ENCODE peak calls at places on chromosomes 5 and 9, in six cellular contexts. One of them, this sample, is unnamed.

GRCh38 chr9:81685763-81686613 is 3.4 kb downstream of the TLE1 start:
- DNase-seq in epithelial cell of esophagus: peak
- DNase-seq in ovary: no peak
- DNase-seq in endodermal cell: no peak
- DNase-seq in heart right ventricle: no peak
- DNase-seq in NT2/D1: no peak
- DNase-seq in this sample: peak

GRCh38 chr5:1205255-1206180 is 4.1 kb downstream of the SLC6A19 start:
- DNase-seq in endodermal cell: no peak
- DNase-seq in heart right ventricle: no peak
- DNase-seq in NT2/D1: no peak
- DNase-seq in ovary: no peak
- DNase-seq in epithelial cell of esophagus: no peak
- DNase-seq in this sample: no peak

GRCh38 chr5:136098171-136098570 is 34.5 kb upstream of the SMAD5 start:
- DNase-seq in endodermal cell: peak
- DNase-seq in NT2/D1: no peak
- DNase-seq in heart right ventricle: no peak
- DNase-seq in epithelial cell of esophagus: no peak
- DNase-seq in ovary: no peak
- DNase-seq in this sample: no peak

GRCh38 chr9:70563437-70564204 is 149.2 kb upstream of the KLF9 start:
- DNase-seq in heart right ventricle: no peak
- DNase-seq in endodermal cell: no peak
- DNase-seq in NT2/D1: no peak
- DNase-seq in epithelial cell of esophagus: peak
- DNase-seq in ovary: no peak
- DNase-seq in this sample: peak

GRCh38 chr9:121557581-121558422 is 58.2 kb upstream of the GGTA1 start:
- DNase-seq in NT2/D1: peak
- DNase-seq in heart right ventricle: peak
- DNase-seq in endodermal cell: peak
- DNase-seq in epithelial cell of esophagus: peak
- DNase-seq in ovary: peak
- DNase-seq in this sample: peak

GRCh38 chr5:133252133-133252480 is 200.3 kb downstream of the HSPA4 start:
- DNase-seq in ovary: no peak
- DNase-seq in NT2/D1: no peak
- DNase-seq in epithelial cell of esophagus: no peak
- DNase-seq in endodermal cell: no peak
- DNase-seq in heart right ventricle: no peak
- DNase-seq in this sample: no peak

GRCh38 chr9:99059074-99059894 is 45.6 kb upstream of the TGFBR1 start:
- DNase-seq in heart right ventricle: peak
- DNase-seq in ovary: no peak
- DNase-seq in endodermal cell: no peak
- DNase-seq in NT2/D1: no peak
- DNase-seq in epithelial cell of esophagus: no peak
- DNase-seq in this sample: no peak

GRCh38 chr9:97462159-97462558 is 39.3 kb upstream of the TMOD1 start:
- DNase-seq in epithelial cell of esophagus: no peak
- DNase-seq in endodermal cell: no peak
- DNase-seq in heart right ventricle: no peak
- DNase-seq in ovary: no peak
- DNase-seq in NT2/D1: no peak
- DNase-seq in this sample: no peak

GRCh38 chr9:126363847-126364671 is 37.4 kb downstream of the MVB12B start:
- DNase-seq in epithelial cell of esophagus: peak
- DNase-seq in heart right ventricle: no peak
- DNase-seq in endodermal cell: no peak
- DNase-seq in NT2/D1: no peak
- DNase-seq in ovary: no peak
- DNase-seq in this sample: no peak

GRCh38 chr5:134891473-134891872 is 13.5 kb upstream of the PCBD2 start:
- DNase-seq in NT2/D1: no peak
- DNase-seq in ovary: no peak
- DNase-seq in heart right ventricle: no peak
- DNase-seq in endodermal cell: no peak
- DNase-seq in epithelial cell of esophagus: no peak
- DNase-seq in this sample: no peak

GRCh38 chr9:107446491-107446890 is 43.1 kb downstream of the KLF4 start:
- DNase-seq in endodermal cell: no peak
- DNase-seq in NT2/D1: no peak
- DNase-seq in epithelial cell of esophagus: no peak
- DNase-seq in heart right ventricle: no peak
- DNase-seq in ovary: no peak
- DNase-seq in this sample: no peak

GRCh38 chr5:108149369-108149768 is 232.5 kb downstream of the FBXL17 start:
- DNase-seq in epithelial cell of esophagus: no peak
- DNase-seq in heart right ventricle: no peak
- DNase-seq in NT2/D1: no peak
- DNase-seq in endodermal cell: no peak
- DNase-seq in ovary: no peak
- DNase-seq in this sample: no peak

GRCh38 chr5:151492729-151493128 is 45.3 kb downstream of the SLC36A1 start:
- DNase-seq in epithelial cell of esophagus: peak
- DNase-seq in NT2/D1: no peak
- DNase-seq in endodermal cell: no peak
- DNase-seq in ovary: no peak
- DNase-seq in heart right ventricle: no peak
- DNase-seq in this sample: peak

GRCh38 chr5:95709967-95710650 is 21.0 kb upstream of the RHOBTB3 start:
- DNase-seq in NT2/D1: no peak
- DNase-seq in heart right ventricle: peak
- DNase-seq in ovary: peak
- DNase-seq in endodermal cell: peak
- DNase-seq in epithelial cell of esophagus: no peak
- DNase-seq in this sample: no peak
- H3K4me3 ChIP-seq in NT2/D1: no peak
- H3K4me3 ChIP-seq in heart right ventricle: peak
- H3K4me3 ChIP-seq in ovary: no peak
- H3K4me3 ChIP-seq in endodermal cell: peak
- H3K4me3 ChIP-seq in epithelial cell of esophagus: no peak
- H3K4me3 ChIP-seq in this sample: no peak

DNA sequence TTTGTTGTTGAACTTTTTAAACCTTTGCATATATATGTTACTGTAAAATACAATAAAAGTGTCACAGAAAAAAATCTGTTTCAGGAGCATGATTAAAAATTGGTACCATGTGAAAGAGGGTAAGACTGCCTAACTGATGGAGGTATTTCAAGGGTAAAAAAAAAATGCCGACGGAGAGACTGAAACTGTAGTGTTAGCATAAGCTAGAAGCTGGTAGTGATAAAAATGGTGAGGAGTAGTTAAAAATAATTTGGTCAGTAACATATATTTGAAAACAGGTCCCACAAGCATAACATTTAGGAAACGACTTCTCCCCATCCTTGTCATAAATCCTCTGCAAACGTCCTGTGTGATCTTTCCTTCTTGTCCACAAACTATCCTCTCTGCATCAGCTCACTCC is 64.7 kb downstream of the MEF2C start:
- DNase-seq in epithelial cell of esophagus: no peak
- DNase-seq in ovary: no peak
- DNase-seq in heart right ventricle: no peak
- DNase-seq in endodermal cell: no peak
- DNase-seq in NT2/D1: no peak
- DNase-seq in this sample: no peak
- H3K4me3 ChIP-seq in epithelial cell of esophagus: no peak
- H3K4me3 ChIP-seq in ovary: no peak
- H3K4me3 ChIP-seq in heart right ventricle: no peak
- H3K4me3 ChIP-seq in endodermal cell: no peak
- H3K4me3 ChIP-seq in NT2/D1: no peak
- H3K4me3 ChIP-seq in this sample: no peak

DNA sequence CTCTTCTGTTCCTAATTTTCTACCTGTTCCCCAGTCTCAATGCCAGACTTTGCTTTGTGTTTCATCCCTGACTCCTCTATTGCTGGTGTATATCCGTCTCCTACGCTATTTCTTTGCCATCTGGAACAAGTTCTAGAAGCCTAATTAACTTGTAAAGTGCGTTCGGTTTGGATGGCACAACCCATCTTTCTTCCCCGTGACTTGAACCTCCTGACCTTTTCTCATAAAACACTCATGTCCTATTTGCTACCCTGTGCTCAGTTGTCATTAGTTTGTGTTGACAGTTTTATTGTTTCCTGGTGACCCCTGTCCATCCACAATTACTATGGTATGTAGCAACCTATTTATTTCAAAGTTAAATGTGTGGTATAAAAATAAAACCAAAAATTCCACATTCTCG is 323.5 kb downstream of the TLE4 start:
- DNase-seq in endodermal cell: no peak
- DNase-seq in NT2/D1: no peak
- DNase-seq in heart right ventricle: no peak
- DNase-seq in epithelial cell of esophagus: no peak
- DNase-seq in ovary: no peak
- DNase-seq in this sample: no peak
- H3K4me3 ChIP-seq in endodermal cell: no peak
- H3K4me3 ChIP-seq in NT2/D1: no peak
- H3K4me3 ChIP-seq in heart right ventricle: no peak
- H3K4me3 ChIP-seq in epithelial cell of esophagus: no peak
- H3K4me3 ChIP-seq in ovary: no peak
- H3K4me3 ChIP-seq in this sample: no peak

GRCh38 chr9:72635197-72635596 is 113.8 kb downstream of the TMC1 start:
- DNase-seq in endodermal cell: peak
- DNase-seq in ovary: no peak
- DNase-seq in epithelial cell of esophagus: no peak
- DNase-seq in heart right ventricle: no peak
- DNase-seq in NT2/D1: peak
- DNase-seq in this sample: no peak

GRCh38 chr9:72633966-72634365 is 112.6 kb downstream of the TMC1 start:
- DNase-seq in endodermal cell: no peak
- DNase-seq in ovary: no peak
- DNase-seq in heart right ventricle: peak
- DNase-seq in epithelial cell of esophagus: peak
- DNase-seq in NT2/D1: no peak
- DNase-seq in this sample: peak

DNA sequence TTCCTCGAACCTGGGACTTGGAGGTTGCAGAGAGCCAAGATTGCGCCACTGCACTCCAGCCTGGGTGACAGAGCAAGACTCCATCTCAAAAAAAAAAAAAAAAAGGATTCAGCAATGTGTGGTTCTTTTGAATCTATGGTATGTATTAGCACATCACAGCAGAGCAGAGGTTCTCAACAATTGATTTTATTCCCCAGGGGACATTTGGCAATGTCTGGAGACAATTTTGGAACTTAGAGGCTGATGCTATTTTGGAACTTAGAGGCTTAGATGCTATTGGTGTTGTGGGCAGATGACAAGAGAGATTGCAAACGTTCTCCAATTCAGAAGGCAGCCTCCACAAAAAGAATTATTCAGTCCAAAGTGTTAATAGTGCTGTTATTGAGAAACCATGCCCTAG is 115.2 kb downstream of the TMC1 start:
- DNase-seq in ovary: no peak
- DNase-seq in heart right ventricle: no peak
- DNase-seq in endodermal cell: no peak
- DNase-seq in epithelial cell of esophagus: no peak
- DNase-seq in NT2/D1: no peak
- DNase-seq in this sample: no peak
- H3K4me3 ChIP-seq in ovary: no peak
- H3K4me3 ChIP-seq in heart right ventricle: no peak
- H3K4me3 ChIP-seq in endodermal cell: no peak
- H3K4me3 ChIP-seq in epithelial cell of esophagus: no peak
- H3K4me3 ChIP-seq in NT2/D1: no peak
- H3K4me3 ChIP-seq in this sample: no peak

GRCh38 chr5:171142617-171143016 is 166.4 kb upstream of the TLX3 start:
- DNase-seq in endodermal cell: no peak
- DNase-seq in ovary: no peak
- DNase-seq in NT2/D1: no peak
- DNase-seq in heart right ventricle: no peak
- DNase-seq in epithelial cell of esophagus: no peak
- DNase-seq in this sample: no peak
- H3K4me3 ChIP-seq in endodermal cell: no peak
- H3K4me3 ChIP-seq in ovary: no peak
- H3K4me3 ChIP-seq in NT2/D1: no peak
- H3K4me3 ChIP-seq in heart right ventricle: no peak
- H3K4me3 ChIP-seq in epithelial cell of esophagus: no peak
- H3K4me3 ChIP-seq in this sample: no peak

GRCh38 chr9:117745598-117745997 is 41.4 kb downstream of the TLR4 start:
- DNase-seq in endodermal cell: no peak
- DNase-seq in NT2/D1: no peak
- DNase-seq in epithelial cell of esophagus: no peak
- DNase-seq in heart right ventricle: no peak
- DNase-seq in ovary: no peak
- DNase-seq in this sample: no peak
- H3K4me3 ChIP-seq in endodermal cell: peak
- H3K4me3 ChIP-seq in NT2/D1: no peak
- H3K4me3 ChIP-seq in epithelial cell of esophagus: no peak
- H3K4me3 ChIP-seq in heart right ventricle: peak
- H3K4me3 ChIP-seq in ovary: no peak
- H3K4me3 ChIP-seq in this sample: no peak

DNA sequence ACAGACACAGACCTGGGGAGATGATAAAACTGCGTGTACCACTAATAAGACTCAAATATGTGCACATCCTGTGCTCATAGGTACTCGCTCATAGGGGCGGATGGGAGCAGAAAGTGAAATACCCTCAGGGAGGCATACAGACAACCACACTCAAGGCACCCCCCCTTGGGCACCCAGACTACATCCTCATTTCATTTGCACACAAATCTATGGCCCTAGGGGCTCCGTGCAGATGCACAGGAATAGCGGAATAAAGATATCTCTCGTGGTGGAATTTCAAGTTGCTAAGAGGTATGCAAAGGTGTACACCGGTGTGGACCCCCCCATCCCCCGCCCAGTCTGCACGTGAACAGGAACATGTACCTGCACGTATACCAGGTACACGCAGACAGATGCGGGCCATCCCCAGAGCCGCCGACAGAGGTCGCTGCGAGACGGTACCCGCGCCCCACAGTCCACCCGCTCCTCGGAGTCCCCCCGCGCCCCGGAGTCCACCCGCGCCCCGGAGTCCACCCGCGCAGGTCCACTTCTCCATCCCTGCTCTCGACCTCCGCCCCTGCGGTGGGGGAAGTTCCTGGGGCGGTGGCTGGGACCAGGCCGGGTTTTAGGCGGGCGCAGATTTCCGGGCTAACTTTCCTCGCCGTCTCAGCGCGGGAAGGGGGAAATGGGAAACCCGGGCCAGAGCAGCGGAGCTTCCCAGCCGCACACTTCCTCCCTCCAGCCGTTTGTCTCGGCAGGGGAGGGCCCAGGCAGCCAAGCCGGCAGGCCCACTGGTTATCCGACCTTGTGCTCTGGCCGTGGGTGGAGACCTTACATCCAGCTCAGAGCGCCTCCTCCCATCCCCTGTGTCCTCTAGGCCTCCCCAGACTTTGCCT is 1.0 kb upstream of the IL12B start:
- DNase-seq in heart right ventricle: peak
- DNase-seq in endodermal cell: peak
- DNase-seq in NT2/D1: peak
- DNase-seq in ovary: peak
- DNase-seq in epithelial cell of esophagus: peak
- DNase-seq in this sample: no peak
- H3K4me3 ChIP-seq in heart right ventricle: peak
- H3K4me3 ChIP-seq in endodermal cell: peak
- H3K4me3 ChIP-seq in NT2/D1: peak
- H3K4me3 ChIP-seq in ovary: peak
- H3K4me3 ChIP-seq in epithelial cell of esophagus: peak
- H3K4me3 ChIP-seq in this sample: peak

This sample was measured in mammary epithelial cell.